ENCODE peak calls at places on chromosomes 1 and 21, in seven cellular contexts. H, P, M, Q, T, K and A are unnamed samples.

GRCh38 chr1:112721966-112722524 is 6.9 kb upstream of the PPM1J start:
- DNase-seq in P (no peak), M (no peak), K (no peak), Q (no peak), T (no peak), H (no peak), A (no peak)

GRCh38 chr21:42419845-42420244 is 16.1 kb downstream of the UBASH3A start:
- DNase-seq in T (no peak), H (no peak), Q (no peak), M (no peak), K (no peak), P (no peak), A (no peak)

GRCh38 chr1:240522122-240522822 is 89.7 kb downstream of the GREM2 start:
- DNase-seq in P (no peak), M (no peak), T (no peak), H (no peak), Q (no peak), K (no peak), A (no peak)

GRCh38 chr1:229694053-229694693 is 68.1 kb downstream of the URB2 start:
- DNase-seq in Q (peak; percentile 90), T (peak; percentile 95), M (peak; percentile 86), K (peak; percentile 31), P (peak; percentile 78), H (peak; percentile 83), A (no peak)

GRCh38 chr1:169670836-169671235 is 40.6 kb downstream of the SELL start:
- DNase-seq in K (no peak), P (no peak), H (no peak), T (no peak), Q (no peak), M (no peak), A (no peak)

GRCh38 chr1:23524716-23525401 is 6.2 kb downstream of the E2F2 start:
- DNase-seq in Q (no peak), P (no peak), K (peak; percentile 28), T (no peak), M (peak; percentile 89), H (no peak), A (no peak)

GRCh38 chr21:32578107-32578691 is 7.1 kb downstream of the TCP10L start:
- DNase-seq in M (peak; percentile 17), P (no peak), Q (no peak), K (no peak), H (no peak), T (no peak), A (no peak)

GRCh38 chr21:31892686-31893085 is 19.9 kb downstream of the HUNK start:
- DNase-seq in M (no peak), T (no peak), K (no peak), H (no peak), P (no peak), Q (no peak), A (no peak)

GRCh38 chr1:222543817-222544216 is 4.1 kb downstream of the HHIPL2 start:
- DNase-seq in K (no peak), P (no peak), Q (no peak), T (no peak), H (no peak), M (no peak), A (no peak)

GRCh38 chr1:200625381-200625824 is 4.9 kb upstream of the KIF14 start:
- DNase-seq in H (no peak), Q (no peak), P (no peak), K (no peak), M (no peak), T (no peak), A (peak; percentile 90)

GRCh38 chr21:45858180-45858579 is 123.4 kb upstream of the COL6A1 start:
- DNase-seq in H (no peak), Q (no peak), T (no peak), M (no peak), P (no peak), K (no peak), A (no peak)

GRCh38 chr1:48047116-48047515 is 49.9 kb upstream of the TRABD2B start:
- DNase-seq in H (no peak), P (no peak), T (no peak), Q (no peak), K (no peak), M (no peak), A (no peak)

GRCh38 chr1:166088572-166088955 is 78.2 kb downstream of the FAM78B start:
- DNase-seq in P (no peak), T (no peak), K (no peak), H (no peak), Q (no peak), M (no peak), A (no peak)

GRCh38 chr1:38308780-38309179 is 262.2 kb upstream of the POU3F1 start:
- DNase-seq in H (no peak), P (no peak), T (no peak), K (no peak), Q (no peak), M (no peak), A (peak; percentile 80)

GRCh38 chr1:5519366-5520135 is 472.7 kb downstream of the NPHP4 start:
- DNase-seq in H (no peak), Q (no peak), M (no peak), P (no peak), T (peak; percentile 28), K (no peak), A (no peak)

GRCh38 chr21:31426235-31426797 is 82.3 kb upstream of the TIAM1 start:
- DNase-seq in Q (no peak), T (no peak), H (no peak), P (no peak), M (no peak), K (no peak), A (no peak)

GRCh38 chr1:48007044-48007443 is 9.9 kb upstream of the TRABD2B start:
- DNase-seq in Q (no peak), M (no peak), P (no peak), K (no peak), H (no peak), T (no peak), A (peak; percentile 81)

GRCh38 chr1:11013160-11013531 is 692 bp downstream of the TARDBP start:
- DNase-seq in P (no peak), Q (no peak), M (no peak), K (no peak), T (no peak), H (no peak), A (no peak)

GRCh38 chr1:186536272-186536905 is 75.5 kb upstream of the PDC start:
- DNase-seq in T (no peak), M (no peak), K (no peak), Q (no peak), H (no peak), P (no peak), A (no peak)

GRCh38 chr1:226029568-226030225 is 30.6 kb upstream of the SDE2 start:
- DNase-seq in T (no peak), Q (no peak), H (no peak), M (peak; percentile 10), P (no peak), K (no peak), A (no peak)

GRCh38 chr1:165697491-165697880 is 876 bp downstream of the ALDH9A1 start:
- DNase-seq in Q (no peak), P (no peak), M (no peak), H (no peak), K (no peak), T (no peak), A (peak; percentile 40)

GRCh38 chr1:7520496-7520895 is 250.6 kb upstream of the VAMP3 start:
- DNase-seq in P (no peak), K (no peak), Q (peak; percentile 32), T (no peak), M (no peak), H (no peak), A (no peak)

DNA sequence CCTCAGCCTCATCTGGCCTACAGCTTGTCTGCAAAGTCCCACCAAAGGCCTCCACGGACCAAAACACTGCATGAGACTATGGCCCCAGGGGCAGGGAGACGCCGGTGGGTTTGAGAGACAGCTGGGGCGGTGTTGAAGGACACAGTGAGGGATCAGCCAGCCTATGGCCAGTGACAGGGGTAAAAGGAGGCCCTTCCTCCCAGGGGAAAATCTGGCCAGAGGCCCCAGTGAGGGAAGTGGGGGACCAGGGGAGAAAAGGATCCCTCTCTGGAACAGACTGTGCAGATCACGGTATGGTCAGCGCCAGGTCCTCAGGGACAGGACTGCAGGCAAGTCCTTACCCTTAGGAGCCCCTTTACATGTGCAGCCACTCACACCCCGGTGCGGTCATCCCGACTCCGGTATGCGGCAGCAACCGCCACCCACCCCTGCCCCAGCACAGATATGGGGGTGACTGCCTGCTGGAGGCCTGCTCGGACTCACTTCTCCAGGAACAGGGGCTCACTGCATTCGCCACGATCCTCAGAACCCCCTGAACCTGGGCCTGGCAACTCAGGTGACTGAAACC is 1.3 kb downstream of the CERS2 start:
- DNase-seq in Q (no peak), T (no peak), H (peak; percentile 23), K (peak; percentile 45), P (peak; percentile 18), M (peak; percentile 21), A (no peak)
- H3K4me1 ChIP-seq in Q (peaks cover 38% of the 10 kb centered on the region), T (peaks cover 51% of the 10 kb centered on the region), H (peaks cover 82% of the 10 kb centered on the region), K (peaks cover 86% of the 10 kb centered on the region), P (peaks cover 60% of the 10 kb centered on the region), M (peaks cover 36% of the 10 kb centered on the region), A (peaks cover 5% of the 10 kb centered on the region)

GRCh38 chr1:155093938-155094621 is 15.4 kb downstream of the EFNA3 start:
- DNase-seq in H (no peak), Q (no peak), M (peak; percentile 48), T (peak; percentile 71), K (peak; percentile 42), P (peak; percentile 62), A (no peak)
- TF ChIP-seq CTCF in H (peak; percentile 56), Q (peak; percentile 39), M (peak; percentile 60), T (no peak), K (peak; percentile 43), P (peak; percentile 61), A (peak; percentile 75)

GRCh38 chr1:84148758-84149157 is 4.7 kb downstream of the PRKACB start:
- DNase-seq in T (no peak), K (no peak), H (no peak), Q (no peak), P (no peak), M (no peak), A (no peak)
- H3K4me1 ChIP-seq in T (no peaks in the 10 kb centered on the region), K (peaks cover 7% of the 10 kb centered on the region), H (peaks cover 6% of the 10 kb centered on the region), Q (no peaks in the 10 kb centered on the region), P (no peaks in the 10 kb centered on the region), M (peaks cover 46% of the 10 kb centered on the region), A (peaks cover 34% of the 10 kb centered on the region)

DNA sequence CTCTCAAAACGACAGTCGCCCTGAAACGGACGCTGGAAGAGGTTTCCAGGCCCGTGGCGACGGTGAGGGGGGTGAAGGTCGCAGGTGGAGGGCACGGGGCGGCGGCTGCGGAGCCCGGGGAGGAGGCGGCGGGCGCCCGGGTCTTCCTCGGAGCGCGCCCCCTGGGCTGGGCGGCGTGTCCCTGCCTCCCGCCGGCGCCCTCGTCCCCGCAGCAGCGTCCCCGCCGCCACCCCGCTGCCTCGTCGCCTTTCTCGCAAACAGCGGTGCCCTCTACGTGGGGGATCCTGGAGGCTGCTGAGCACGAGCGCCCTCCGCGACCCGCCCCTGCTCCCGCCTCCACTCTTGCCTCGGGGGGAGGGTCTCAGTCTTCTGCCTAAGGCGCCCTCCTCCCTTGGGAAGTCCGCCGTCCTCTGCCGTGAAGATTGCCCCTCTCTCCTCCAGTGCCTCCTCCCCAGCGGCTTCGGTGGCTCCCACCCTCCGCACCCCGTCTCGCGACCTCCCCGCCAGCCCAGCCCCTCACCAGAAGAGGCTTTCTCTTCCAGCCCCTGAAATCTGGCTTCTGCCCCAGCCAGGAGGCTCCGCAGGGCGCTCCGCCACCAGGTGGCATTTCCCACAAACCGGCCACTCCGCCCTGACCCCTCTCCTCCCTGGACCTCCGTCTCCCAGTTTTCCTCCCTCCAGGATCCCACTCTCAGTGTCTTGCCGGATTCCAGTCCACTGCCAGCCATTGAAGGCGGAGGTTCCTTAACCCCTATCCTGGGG is 227.4 kb downstream of the SDCCAG8 start:
- DNase-seq in K (no peak), T (peak; percentile 69), M (no peak), P (no peak), Q (no peak), H (no peak), A (no peak)
- TF ChIP-seq CTCF in K (no peak), T (peak; percentile 9), M (no peak), P (no peak), Q (no peak), H (peak; percentile 32), A (peak; percentile 16)

GRCh38 chr1:184150776-184151531 is 99.4 kb downstream of the TSEN15 start:
- DNase-seq in M (no peak), K (no peak), H (no peak), P (no peak), Q (peak; percentile 59), T (no peak), A (no peak)
- H3K4me1 ChIP-seq in M (no peaks in the 10 kb centered on the region), K (peaks cover 31% of the 10 kb centered on the region), H (peaks cover 35% of the 10 kb centered on the region), P (peaks cover 34% of the 10 kb centered on the region), Q (peaks cover 16% of the 10 kb centered on the region), T (peaks cover 12% of the 10 kb centered on the region), A (no peaks in the 10 kb centered on the region)